ENCODE peak calls at places on chromosome 18, in nine cellular contexts. One of them, this sample, is unnamed.

GRCh38 chr18:49520661-49521145 is 33.7 kb upstream of the C18orf32 start:
- DNase-seq in hepatocyte: no peak
- DNase-seq in AG09309: peak
- DNase-seq in CD4-positive, alpha-beta T cell: no peak
- DNase-seq in AG04450: no peak
- DNase-seq in heart right ventricle: no peak
- DNase-seq in RWPE1: no peak
- DNase-seq in fibroblast of the aortic adventitia: peak
- DNase-seq in foreskin fibroblast: peak
- DNase-seq in this sample: peak

GRCh38 chr18:30088238-30088637 is 954.3 kb downstream of the DSC3 start:
- DNase-seq in hepatocyte: no peak
- DNase-seq in AG09309: no peak
- DNase-seq in CD4-positive, alpha-beta T cell: no peak
- DNase-seq in AG04450: no peak
- DNase-seq in heart right ventricle: no peak
- DNase-seq in RWPE1: no peak
- DNase-seq in fibroblast of the aortic adventitia: no peak
- DNase-seq in foreskin fibroblast: no peak
- DNase-seq in this sample: no peak

GRCh38 chr18:24460388-24460787 is at the start of gene HRH4:
- DNase-seq in hepatocyte: no peak
- DNase-seq in AG09309: no peak
- DNase-seq in CD4-positive, alpha-beta T cell: no peak
- DNase-seq in AG04450: no peak
- DNase-seq in heart right ventricle: no peak
- DNase-seq in RWPE1: no peak
- DNase-seq in fibroblast of the aortic adventitia: no peak
- DNase-seq in foreskin fibroblast: no peak
- DNase-seq in this sample: no peak

GRCh38 chr18:27604583-27604982 is 419.5 kb upstream of the CHST9 start:
- DNase-seq in hepatocyte: peak
- DNase-seq in AG09309: peak
- DNase-seq in CD4-positive, alpha-beta T cell: no peak
- DNase-seq in AG04450: no peak
- DNase-seq in heart right ventricle: no peak
- DNase-seq in RWPE1: no peak
- DNase-seq in fibroblast of the aortic adventitia: peak
- DNase-seq in foreskin fibroblast: no peak
- DNase-seq in this sample: no peak

GRCh38 chr18:36294031-36294430 is 3.5 kb upstream of the FHOD3 start:
- DNase-seq in hepatocyte: no peak
- DNase-seq in AG09309: no peak
- DNase-seq in CD4-positive, alpha-beta T cell: no peak
- DNase-seq in AG04450: no peak
- DNase-seq in heart right ventricle: no peak
- DNase-seq in RWPE1: no peak
- DNase-seq in fibroblast of the aortic adventitia: no peak
- DNase-seq in foreskin fibroblast: peak
- DNase-seq in this sample: no peak

GRCh38 chr18:55387139-55387984 is 200.6 kb downstream of the TCF4 start:
- DNase-seq in hepatocyte: no peak
- DNase-seq in AG09309: no peak
- DNase-seq in CD4-positive, alpha-beta T cell: no peak
- DNase-seq in AG04450: no peak
- DNase-seq in heart right ventricle: peak
- DNase-seq in RWPE1: no peak
- DNase-seq in fibroblast of the aortic adventitia: no peak
- DNase-seq in foreskin fibroblast: no peak
- DNase-seq in this sample: no peak

GRCh38 chr18:13112982-13113381 is 105.6 kb upstream of the LDLRAD4 start:
- DNase-seq in hepatocyte: peak
- DNase-seq in AG09309: no peak
- DNase-seq in CD4-positive, alpha-beta T cell: no peak
- DNase-seq in AG04450: no peak
- DNase-seq in heart right ventricle: peak
- DNase-seq in RWPE1: no peak
- DNase-seq in fibroblast of the aortic adventitia: peak
- DNase-seq in foreskin fibroblast: peak
- DNase-seq in this sample: no peak

GRCh38 chr18:53509886-53510285 is 714.6 kb downstream of the MBD2 start:
- DNase-seq in hepatocyte: no peak
- DNase-seq in AG09309: no peak
- DNase-seq in CD4-positive, alpha-beta T cell: no peak
- DNase-seq in AG04450: no peak
- DNase-seq in heart right ventricle: no peak
- DNase-seq in RWPE1: no peak
- DNase-seq in fibroblast of the aortic adventitia: no peak
- DNase-seq in foreskin fibroblast: no peak
- DNase-seq in this sample: no peak

GRCh38 chr18:59032308-59032707 is 107.4 kb upstream of the SEC11C start:
- DNase-seq in hepatocyte: no peak
- DNase-seq in AG09309: no peak
- DNase-seq in CD4-positive, alpha-beta T cell: no peak
- DNase-seq in AG04450: no peak
- DNase-seq in heart right ventricle: no peak
- DNase-seq in RWPE1: no peak
- DNase-seq in fibroblast of the aortic adventitia: no peak
- DNase-seq in foreskin fibroblast: no peak
- DNase-seq in this sample: no peak

GRCh38 chr18:78074400-78075020 is 824.9 kb downstream of the GALR1 start:
- DNase-seq in hepatocyte: no peak
- DNase-seq in AG09309: no peak
- DNase-seq in CD4-positive, alpha-beta T cell: no peak
- DNase-seq in AG04450: no peak
- DNase-seq in heart right ventricle: no peak
- DNase-seq in RWPE1: no peak
- DNase-seq in fibroblast of the aortic adventitia: no peak
- DNase-seq in foreskin fibroblast: no peak
- DNase-seq in this sample: no peak

GRCh38 chr18:48330016-48330991 is 78.9 kb downstream of the ZBTB7C start:
- DNase-seq in hepatocyte: peak
- DNase-seq in AG09309: peak
- DNase-seq in CD4-positive, alpha-beta T cell: no peak
- DNase-seq in AG04450: no peak
- DNase-seq in heart right ventricle: no peak
- DNase-seq in RWPE1: peak
- DNase-seq in fibroblast of the aortic adventitia: peak
- DNase-seq in foreskin fibroblast: peak
- DNase-seq in this sample: peak

GRCh38 chr18:11733031-11733430 is 44.0 kb downstream of the GNAL start:
- DNase-seq in hepatocyte: peak
- DNase-seq in AG09309: peak
- DNase-seq in CD4-positive, alpha-beta T cell: peak
- DNase-seq in AG04450: peak
- DNase-seq in heart right ventricle: peak
- DNase-seq in RWPE1: peak
- DNase-seq in fibroblast of the aortic adventitia: peak
- DNase-seq in foreskin fibroblast: peak
- DNase-seq in this sample: peak

GRCh38 chr18:45213040-45213333 is 402.3 kb upstream of the SLC14A2 start:
- DNase-seq in hepatocyte: no peak
- DNase-seq in AG09309: no peak
- DNase-seq in CD4-positive, alpha-beta T cell: no peak
- DNase-seq in AG04450: no peak
- DNase-seq in heart right ventricle: no peak
- DNase-seq in RWPE1: no peak
- DNase-seq in fibroblast of the aortic adventitia: no peak
- DNase-seq in foreskin fibroblast: no peak
- DNase-seq in this sample: no peak

GRCh38 chr18:48975817-48976649 is 25.3 kb upstream of the SMAD7 start:
- DNase-seq in hepatocyte: peak
- DNase-seq in AG09309: no peak
- DNase-seq in CD4-positive, alpha-beta T cell: peak
- DNase-seq in AG04450: no peak
- DNase-seq in heart right ventricle: peak
- DNase-seq in RWPE1: peak
- DNase-seq in fibroblast of the aortic adventitia: peak
- DNase-seq in foreskin fibroblast: peak
- DNase-seq in this sample: no peak

GRCh38 chr18:61861372-61861771 is 31.4 kb downstream of the RNF152 start:
- DNase-seq in hepatocyte: no peak
- DNase-seq in AG09309: no peak
- DNase-seq in CD4-positive, alpha-beta T cell: no peak
- DNase-seq in AG04450: no peak
- DNase-seq in heart right ventricle: no peak
- DNase-seq in RWPE1: no peak
- DNase-seq in fibroblast of the aortic adventitia: no peak
- DNase-seq in foreskin fibroblast: no peak
- DNase-seq in this sample: no peak

GRCh38 chr18:75208055-75208835 is 694 bp downstream of the PTGR3 start:
- DNase-seq in hepatocyte: peak
- DNase-seq in AG09309: no peak
- DNase-seq in CD4-positive, alpha-beta T cell: peak
- DNase-seq in AG04450: no peak
- DNase-seq in heart right ventricle: peak
- DNase-seq in RWPE1: no peak
- DNase-seq in fibroblast of the aortic adventitia: peak
- DNase-seq in foreskin fibroblast: peak
- DNase-seq in this sample: no peak

GRCh38 chr18:74496508-74497307 is 545 bp downstream of the CNDP2 start:
- DNase-seq in hepatocyte: peak
- DNase-seq in AG09309: no peak
- DNase-seq in CD4-positive, alpha-beta T cell: peak
- DNase-seq in AG04450: peak
- DNase-seq in heart right ventricle: peak
- DNase-seq in RWPE1: peak
- DNase-seq in fibroblast of the aortic adventitia: peak
- DNase-seq in foreskin fibroblast: peak
- DNase-seq in this sample: no peak

GRCh38 chr18:54392621-54393023 is 34.9 kb downstream of the C18orf54 start:
- DNase-seq in hepatocyte: peak
- DNase-seq in AG09309: peak
- DNase-seq in CD4-positive, alpha-beta T cell: no peak
- DNase-seq in AG04450: peak
- DNase-seq in heart right ventricle: no peak
- DNase-seq in RWPE1: peak
- DNase-seq in fibroblast of the aortic adventitia: peak
- DNase-seq in foreskin fibroblast: peak
- DNase-seq in this sample: peak

GRCh38 chr18:26532367-26533340 is 15.7 kb downstream of the KCTD1 start:
- DNase-seq in hepatocyte: no peak
- DNase-seq in AG09309: no peak
- DNase-seq in CD4-positive, alpha-beta T cell: no peak
- DNase-seq in AG04450: no peak
- DNase-seq in heart right ventricle: no peak
- DNase-seq in RWPE1: no peak
- DNase-seq in fibroblast of the aortic adventitia: no peak
- DNase-seq in foreskin fibroblast: peak
- DNase-seq in this sample: no peak

DNA sequence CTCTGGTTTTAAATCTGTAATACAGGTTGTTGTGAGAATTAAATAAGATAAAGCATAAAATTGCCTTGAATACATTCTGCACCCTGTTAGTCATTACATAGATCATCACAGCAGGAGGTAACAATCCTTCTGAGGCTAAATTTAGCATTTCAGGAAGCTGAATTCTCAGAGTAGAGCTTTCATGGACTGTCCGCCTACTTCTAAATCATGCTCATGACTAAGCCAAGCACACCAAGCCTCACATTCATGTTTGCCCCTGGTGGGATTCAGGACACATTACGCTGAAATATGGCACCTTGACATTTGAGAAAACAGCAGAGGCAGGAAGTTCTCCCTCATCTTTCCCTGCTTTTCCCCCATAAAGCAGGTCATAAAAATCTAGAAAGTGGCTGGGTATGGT is 16.6 kb upstream of the PIK3C3 start:
- DNase-seq in hepatocyte: no peak
- DNase-seq in AG09309: peak
- DNase-seq in CD4-positive, alpha-beta T cell: no peak
- DNase-seq in AG04450: peak
- DNase-seq in heart right ventricle: no peak
- DNase-seq in RWPE1: no peak
- DNase-seq in fibroblast of the aortic adventitia: peak
- DNase-seq in foreskin fibroblast: peak
- DNase-seq in this sample: no peak
- TF ChIP-seq CTCF in hepatocyte: no peak
- TF ChIP-seq CTCF in AG09309: peak
- TF ChIP-seq CTCF in CD4-positive, alpha-beta T cell: no peak
- TF ChIP-seq CTCF in AG04450: peak
- TF ChIP-seq CTCF in heart right ventricle: no peak
- TF ChIP-seq CTCF in RWPE1: no peak
- TF ChIP-seq CTCF in fibroblast of the aortic adventitia: peak
- TF ChIP-seq CTCF in foreskin fibroblast: no peak
- TF ChIP-seq CTCF in this sample: no peak

GRCh38 chr18:9474103-9474982 is 970 bp upstream of the RALBP1 start:
- DNase-seq in hepatocyte: peak
- DNase-seq in AG09309: peak
- DNase-seq in CD4-positive, alpha-beta T cell: no peak
- DNase-seq in AG04450: no peak
- DNase-seq in heart right ventricle: peak
- DNase-seq in RWPE1: peak
- DNase-seq in fibroblast of the aortic adventitia: no peak
- DNase-seq in foreskin fibroblast: peak
- DNase-seq in this sample: peak
- TF ChIP-seq CTCF in hepatocyte: no peak
- TF ChIP-seq CTCF in AG09309: no peak
- TF ChIP-seq CTCF in CD4-positive, alpha-beta T cell: no peak
- TF ChIP-seq CTCF in AG04450: peak
- TF ChIP-seq CTCF in heart right ventricle: peak
- TF ChIP-seq CTCF in RWPE1: no peak
- TF ChIP-seq CTCF in fibroblast of the aortic adventitia: no peak
- TF ChIP-seq CTCF in foreskin fibroblast: no peak
- TF ChIP-seq CTCF in this sample: no peak

GRCh38 chr18:79527656-79528055 is 131.9 kb downstream of the NFATC1 start:
- DNase-seq in hepatocyte: no peak
- DNase-seq in AG09309: no peak
- DNase-seq in CD4-positive, alpha-beta T cell: no peak
- DNase-seq in AG04450: no peak
- DNase-seq in heart right ventricle: no peak
- DNase-seq in RWPE1: no peak
- DNase-seq in fibroblast of the aortic adventitia: no peak
- DNase-seq in foreskin fibroblast: no peak
- DNase-seq in this sample: no peak
- TF ChIP-seq CTCF in hepatocyte: no peak
- TF ChIP-seq CTCF in AG09309: no peak
- TF ChIP-seq CTCF in CD4-positive, alpha-beta T cell: no peak
- TF ChIP-seq CTCF in AG04450: no peak
- TF ChIP-seq CTCF in heart right ventricle: no peak
- TF ChIP-seq CTCF in RWPE1: no peak
- TF ChIP-seq CTCF in fibroblast of the aortic adventitia: no peak
- TF ChIP-seq CTCF in foreskin fibroblast: no peak
- TF ChIP-seq CTCF in this sample: no peak

DNA sequence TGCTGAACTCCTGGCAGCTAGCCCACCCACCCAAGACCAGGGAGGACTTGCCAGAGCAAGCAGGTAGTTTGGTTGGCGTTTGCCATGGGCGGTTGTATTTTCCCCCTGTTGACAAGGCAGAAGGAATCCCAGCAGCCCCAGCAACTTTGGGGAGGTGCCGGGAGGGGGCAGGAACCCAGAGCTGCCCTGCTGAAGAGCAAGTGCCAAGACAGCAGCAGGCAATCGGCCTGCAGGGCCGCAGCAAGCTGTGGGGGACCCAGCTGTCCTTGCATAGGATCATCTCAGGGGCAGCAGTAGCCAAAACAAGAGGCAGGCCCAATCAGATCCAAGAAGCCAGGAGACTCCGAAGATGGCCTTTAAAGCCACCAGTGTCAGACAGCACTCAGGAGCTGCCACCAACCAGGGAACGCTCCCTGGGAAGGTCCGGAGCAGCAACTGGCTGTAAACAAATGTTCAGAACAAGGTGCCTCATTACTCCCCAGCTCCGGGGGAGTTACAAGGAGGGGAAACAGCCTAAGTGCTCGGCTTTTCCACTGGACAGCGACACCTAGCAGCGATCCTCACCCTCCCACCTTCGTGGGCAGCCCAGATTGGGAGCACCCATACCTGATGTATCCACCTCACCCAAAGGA is 2.1 kb downstream of the ST8SIA5 start:
- DNase-seq in hepatocyte: no peak
- DNase-seq in AG09309: no peak
- DNase-seq in CD4-positive, alpha-beta T cell: no peak
- DNase-seq in AG04450: no peak
- DNase-seq in heart right ventricle: peak
- DNase-seq in RWPE1: no peak
- DNase-seq in fibroblast of the aortic adventitia: no peak
- DNase-seq in foreskin fibroblast: peak
- DNase-seq in this sample: no peak
- TF ChIP-seq CTCF in hepatocyte: peak
- TF ChIP-seq CTCF in AG09309: no peak
- TF ChIP-seq CTCF in CD4-positive, alpha-beta T cell: no peak
- TF ChIP-seq CTCF in AG04450: peak
- TF ChIP-seq CTCF in heart right ventricle: peak
- TF ChIP-seq CTCF in RWPE1: no peak
- TF ChIP-seq CTCF in fibroblast of the aortic adventitia: no peak
- TF ChIP-seq CTCF in foreskin fibroblast: no peak
- TF ChIP-seq CTCF in this sample: no peak